ENCODE peak calls at places on chromosome 12, in seven cellular contexts. One of them, this sample, is unnamed.

GRCh38 chr12:64558754-64559153 is 51.5 kb upstream of the RASSF3 start:
- DNase-seq in A549: no peak
- DNase-seq in ovary: no peak
- DNase-seq in breast epithelium: no peak
- DNase-seq in transverse colon: no peak
- DNase-seq in spleen: no peak
- DNase-seq in stomach: no peak
- DNase-seq in this sample: no peak

GRCh38 chr12:79055926-79056674 is 191.5 kb downstream of the SYT1 start:
- DNase-seq in A549: peak
- DNase-seq in ovary: no peak
- DNase-seq in breast epithelium: no peak
- DNase-seq in transverse colon: no peak
- DNase-seq in spleen: no peak
- DNase-seq in stomach: no peak
- DNase-seq in this sample: no peak

GRCh38 chr12:121504505-121504904 is 76.3 kb downstream of the KDM2B start:
- DNase-seq in A549: no peak
- DNase-seq in ovary: no peak
- DNase-seq in breast epithelium: no peak
- DNase-seq in transverse colon: no peak
- DNase-seq in spleen: no peak
- DNase-seq in stomach: no peak
- DNase-seq in this sample: no peak

GRCh38 chr12:119841433-119842210 is 35.5 kb downstream of the CIT start:
- DNase-seq in A549: no peak
- DNase-seq in ovary: no peak
- DNase-seq in breast epithelium: no peak
- DNase-seq in transverse colon: no peak
- DNase-seq in spleen: no peak
- DNase-seq in stomach: no peak
- DNase-seq in this sample: no peak

GRCh38 chr12:93136243-93137015 is 207.3 kb upstream of the EEA1 start:
- DNase-seq in A549: no peak
- DNase-seq in ovary: no peak
- DNase-seq in breast epithelium: no peak
- DNase-seq in transverse colon: no peak
- DNase-seq in spleen: no peak
- DNase-seq in stomach: no peak
- DNase-seq in this sample: no peak

GRCh38 chr12:57549203-57549908 is 488 bp upstream of the KIF5A start:
- DNase-seq in A549: no peak
- DNase-seq in ovary: no peak
- DNase-seq in breast epithelium: no peak
- DNase-seq in transverse colon: no peak
- DNase-seq in spleen: no peak
- DNase-seq in stomach: no peak
- DNase-seq in this sample: no peak

GRCh38 chr12:81811066-81811777 is 52.1 kb upstream of the PPFIA2 start:
- DNase-seq in A549: no peak
- DNase-seq in ovary: no peak
- DNase-seq in breast epithelium: no peak
- DNase-seq in transverse colon: no peak
- DNase-seq in spleen: no peak
- DNase-seq in stomach: no peak
- DNase-seq in this sample: no peak

GRCh38 chr12:100215209-100215608 is 14.6 kb downstream of the ACTR6 start:
- DNase-seq in A549: no peak
- DNase-seq in ovary: no peak
- DNase-seq in breast epithelium: no peak
- DNase-seq in transverse colon: no peak
- DNase-seq in spleen: no peak
- DNase-seq in stomach: no peak
- DNase-seq in this sample: no peak

GRCh38 chr12:94795053-94795452 is 144.7 kb upstream of the TMCC3 start:
- DNase-seq in A549: no peak
- DNase-seq in ovary: no peak
- DNase-seq in breast epithelium: no peak
- DNase-seq in transverse colon: no peak
- DNase-seq in spleen: no peak
- DNase-seq in stomach: no peak
- DNase-seq in this sample: no peak

GRCh38 chr12:70719672-70720420 is 82.6 kb upstream of the PTPRB start:
- DNase-seq in A549: no peak
- DNase-seq in ovary: no peak
- DNase-seq in breast epithelium: no peak
- DNase-seq in transverse colon: no peak
- DNase-seq in spleen: peak
- DNase-seq in stomach: no peak
- DNase-seq in this sample: peak

GRCh38 chr12:124853781-124854636 is 9.7 kb downstream of the SCARB1 start:
- DNase-seq in A549: no peak
- DNase-seq in ovary: no peak
- DNase-seq in breast epithelium: no peak
- DNase-seq in transverse colon: no peak
- DNase-seq in spleen: no peak
- DNase-seq in stomach: no peak
- DNase-seq in this sample: no peak

GRCh38 chr12:57816001-57816854 is 2.3 kb downstream of the AVIL start:
- DNase-seq in A549: no peak
- DNase-seq in ovary: no peak
- DNase-seq in breast epithelium: no peak
- DNase-seq in transverse colon: no peak
- DNase-seq in spleen: peak
- DNase-seq in stomach: no peak
- DNase-seq in this sample: no peak

GRCh38 chr12:27284751-27285150 is 40.7 kb downstream of the STK38L start:
- DNase-seq in A549: no peak
- DNase-seq in ovary: no peak
- DNase-seq in breast epithelium: no peak
- DNase-seq in transverse colon: no peak
- DNase-seq in spleen: no peak
- DNase-seq in stomach: no peak
- DNase-seq in this sample: no peak

GRCh38 chr12:42162198-42162597 is 17.5 kb upstream of the GXYLT1 start:
- DNase-seq in A549: no peak
- DNase-seq in ovary: no peak
- DNase-seq in breast epithelium: no peak
- DNase-seq in transverse colon: no peak
- DNase-seq in spleen: no peak
- DNase-seq in stomach: no peak
- DNase-seq in this sample: no peak

GRCh38 chr12:23611320-23611719 is 338.1 kb downstream of the SOX5 start:
- DNase-seq in A549: no peak
- DNase-seq in ovary: no peak
- DNase-seq in breast epithelium: no peak
- DNase-seq in transverse colon: no peak
- DNase-seq in spleen: no peak
- DNase-seq in stomach: no peak
- DNase-seq in this sample: no peak

GRCh38 chr12:23493690-23494101 is 455.8 kb downstream of the SOX5 start:
- DNase-seq in A549: no peak
- DNase-seq in ovary: no peak
- DNase-seq in breast epithelium: no peak
- DNase-seq in transverse colon: no peak
- DNase-seq in spleen: no peak
- DNase-seq in stomach: no peak
- DNase-seq in this sample: no peak

GRCh38 chr12:226401-226800 is 12.4 kb upstream of the SLC6A12 start:
- DNase-seq in A549: no peak
- DNase-seq in ovary: no peak
- DNase-seq in breast epithelium: no peak
- DNase-seq in transverse colon: no peak
- DNase-seq in spleen: no peak
- DNase-seq in stomach: no peak
- DNase-seq in this sample: no peak

GRCh38 chr12:2299207-2299606 is 246.4 kb downstream of the CACNA1C start:
- DNase-seq in A549: no peak
- DNase-seq in ovary: no peak
- DNase-seq in breast epithelium: peak
- DNase-seq in transverse colon: no peak
- DNase-seq in spleen: no peak
- DNase-seq in stomach: no peak
- DNase-seq in this sample: no peak

GRCh38 chr12:51923506-51924365 is 16.4 kb downstream of the ACVRL1 start:
- DNase-seq in A549: peak
- DNase-seq in ovary: no peak
- DNase-seq in breast epithelium: no peak
- DNase-seq in transverse colon: peak
- DNase-seq in spleen: peak
- DNase-seq in stomach: peak
- DNase-seq in this sample: peak

GRCh38 chr12:15627995-15628945 is 160.9 kb downstream of the EPS8 start:
- DNase-seq in A549: no peak
- DNase-seq in ovary: no peak
- DNase-seq in breast epithelium: no peak
- DNase-seq in transverse colon: no peak
- DNase-seq in spleen: no peak
- DNase-seq in stomach: no peak
- DNase-seq in this sample: peak

GRCh38 chr12:96157427-96157826 is 36.7 kb upstream of the ELK3 start:
- DNase-seq in A549: no peak
- DNase-seq in ovary: no peak
- DNase-seq in breast epithelium: no peak
- DNase-seq in transverse colon: no peak
- DNase-seq in spleen: no peak
- DNase-seq in stomach: no peak
- DNase-seq in this sample: no peak

GRCh38 chr12:87332987-87333761 is 696.0 kb downstream of the C12orf50 start:
- DNase-seq in A549: no peak
- DNase-seq in ovary: no peak
- DNase-seq in breast epithelium: no peak
- DNase-seq in transverse colon: no peak
- DNase-seq in spleen: no peak
- DNase-seq in stomach: no peak
- DNase-seq in this sample: no peak

GRCh38 chr12:82650627-82651337 is 35.9 kb upstream of the TMTC2 start:
- DNase-seq in A549: peak
- DNase-seq in ovary: no peak
- DNase-seq in breast epithelium: no peak
- DNase-seq in transverse colon: peak
- DNase-seq in spleen: no peak
- DNase-seq in stomach: peak
- DNase-seq in this sample: no peak

GRCh38 chr12:53047221-53048032 is 2.4 kb upstream of the TNS2 start:
- DNase-seq in A549: peak
- DNase-seq in ovary: peak
- DNase-seq in breast epithelium: peak
- DNase-seq in transverse colon: peak
- DNase-seq in spleen: peak
- DNase-seq in stomach: peak
- DNase-seq in this sample: peak
- TF ChIP-seq POLR2A in A549: peak
- TF ChIP-seq POLR2A in ovary: peak
- TF ChIP-seq POLR2A in breast epithelium: no peak
- TF ChIP-seq POLR2A in transverse colon: peak
- TF ChIP-seq POLR2A in spleen: no peak
- TF ChIP-seq POLR2A in stomach: no peak
- TF ChIP-seq POLR2A in this sample: no peak

DNA sequence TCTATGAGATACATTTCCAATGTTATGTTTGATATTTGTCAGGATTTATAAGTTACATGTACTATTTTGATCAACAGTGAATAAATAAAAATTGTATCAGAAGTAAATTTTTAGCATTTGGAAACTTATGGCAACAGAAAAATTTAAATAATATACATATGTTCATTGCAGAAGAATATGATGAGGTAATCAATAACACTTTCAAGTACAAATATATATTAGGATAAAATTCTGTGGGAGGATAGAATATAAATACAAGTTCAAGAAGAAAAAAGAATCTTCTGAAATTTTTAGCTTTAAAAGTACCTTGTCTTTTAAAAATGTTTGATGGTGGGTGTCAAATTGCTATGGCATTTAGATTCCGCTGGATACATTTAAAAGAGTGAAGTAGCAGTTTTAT is 102.8 kb upstream of the MUCL1 start:
- DNase-seq in A549: no peak
- DNase-seq in ovary: no peak
- DNase-seq in breast epithelium: no peak
- DNase-seq in transverse colon: no peak
- DNase-seq in spleen: no peak
- DNase-seq in stomach: no peak
- DNase-seq in this sample: no peak
- TF ChIP-seq POLR2A in A549: no peak
- TF ChIP-seq POLR2A in ovary: no peak
- TF ChIP-seq POLR2A in breast epithelium: no peak
- TF ChIP-seq POLR2A in transverse colon: no peak
- TF ChIP-seq POLR2A in spleen: no peak
- TF ChIP-seq POLR2A in stomach: no peak
- TF ChIP-seq POLR2A in this sample: no peak

GRCh38 chr12:19303496-19303895 is 135.8 kb upstream of the AEBP2 start:
- DNase-seq in A549: no peak
- DNase-seq in ovary: no peak
- DNase-seq in breast epithelium: no peak
- DNase-seq in transverse colon: no peak
- DNase-seq in spleen: no peak
- DNase-seq in stomach: no peak
- DNase-seq in this sample: no peak

GRCh38 chr12:19306366-19306765 is 132.9 kb upstream of the AEBP2 start:
- DNase-seq in A549: no peak
- DNase-seq in ovary: no peak
- DNase-seq in breast epithelium: no peak
- DNase-seq in transverse colon: no peak
- DNase-seq in spleen: no peak
- DNase-seq in stomach: no peak
- DNase-seq in this sample: no peak

GRCh38 chr12:19311165-19311564 is 128.1 kb upstream of the AEBP2 start:
- DNase-seq in A549: no peak
- DNase-seq in ovary: peak
- DNase-seq in breast epithelium: no peak
- DNase-seq in transverse colon: no peak
- DNase-seq in spleen: no peak
- DNase-seq in stomach: no peak
- DNase-seq in this sample: no peak

GRCh38 chr12:19304149-19304780 is 135.0 kb upstream of the AEBP2 start:
- DNase-seq in A549: no peak
- DNase-seq in ovary: no peak
- DNase-seq in breast epithelium: no peak
- DNase-seq in transverse colon: no peak
- DNase-seq in spleen: no peak
- DNase-seq in stomach: no peak
- DNase-seq in this sample: no peak

GRCh38 chr12:19307451-19307850 is 131.8 kb upstream of the AEBP2 start:
- DNase-seq in A549: no peak
- DNase-seq in ovary: no peak
- DNase-seq in breast epithelium: no peak
- DNase-seq in transverse colon: no peak
- DNase-seq in spleen: no peak
- DNase-seq in stomach: no peak
- DNase-seq in this sample: no peak
- TF ChIP-seq POLR2A in A549: no peak
- TF ChIP-seq POLR2A in ovary: no peak
- TF ChIP-seq POLR2A in breast epithelium: no peak
- TF ChIP-seq POLR2A in transverse colon: no peak
- TF ChIP-seq POLR2A in spleen: no peak
- TF ChIP-seq POLR2A in stomach: no peak
- TF ChIP-seq POLR2A in this sample: no peak

DNA sequence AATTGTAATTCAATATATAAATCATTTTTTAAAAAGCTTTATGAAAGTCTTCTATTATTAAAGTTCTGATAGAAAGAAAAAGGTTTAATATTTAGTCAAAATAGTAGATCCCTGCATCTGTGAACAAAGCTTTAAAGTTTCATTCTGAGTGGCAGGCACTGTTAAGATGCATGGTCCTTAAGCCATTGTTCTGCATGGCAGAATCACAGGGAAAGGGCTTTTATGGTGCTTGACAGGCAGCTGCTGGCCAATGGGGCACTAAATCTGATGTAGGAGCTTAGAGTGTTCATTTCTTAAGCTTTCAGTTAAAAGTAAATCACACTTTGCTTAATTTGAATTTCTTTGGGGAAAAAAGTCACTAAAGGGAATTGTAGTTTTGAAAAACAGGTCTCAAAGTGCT is 148.2 kb downstream of the PLEKHA5 start:
- DNase-seq in A549: no peak
- DNase-seq in ovary: no peak
- DNase-seq in breast epithelium: no peak
- DNase-seq in transverse colon: no peak
- DNase-seq in spleen: no peak
- DNase-seq in stomach: no peak
- DNase-seq in this sample: no peak
- TF ChIP-seq POLR2A in A549: no peak
- TF ChIP-seq POLR2A in ovary: no peak
- TF ChIP-seq POLR2A in breast epithelium: no peak
- TF ChIP-seq POLR2A in transverse colon: no peak
- TF ChIP-seq POLR2A in spleen: no peak
- TF ChIP-seq POLR2A in stomach: no peak
- TF ChIP-seq POLR2A in this sample: no peak

This sample was measured in erythroblast.